ENCODE peak calls at places on chromosomes 1 and 21, in eight cellular contexts. F is colonic mucosa, S is uterus, Z is IMR-90, E is heart right ventricle, N is ovary, D is lung, C is OCI-LY7. B is an unnamed sample.
A peak's percentile ranks its signal among the peaks of the same experiment; 100 is the strongest.

GRCh38 chr1:172089768-172090510 is 248.6 kb downstream of the DNM3 start:
- DNase-seq in F (peak; percentile 70), S (peak; percentile 61), Z (peak; percentile 40), E (peak; percentile 41), N (peak; percentile 59), D (peak; percentile 56), C (peak; percentile 30), B (peak; percentile 60)

GRCh38 chr1:107786214-107786842 is 178.7 kb downstream of the VAV3 start:
- DNase-seq in F (no peak), S (no peak), Z (no peak), E (no peak), N (no peak), D (no peak), C (no peak), B (no peak)

GRCh38 chr1:3663999-3664699 is 11.8 kb downstream of the TP73 start:
- DNase-seq in F (no peak), S (no peak), Z (no peak), E (no peak), N (no peak), D (no peak), C (peak; percentile 18), B (no peak)

GRCh38 chr1:6574025-6574620 is 5.7 kb upstream of the ZBTB48 start:
- DNase-seq in F (no peak), S (no peak), Z (peak; percentile 39), E (no peak), N (no peak), D (no peak), C (no peak), B (no peak)

GRCh38 chr1:222390181-222390580 is 157.7 kb downstream of the HHIPL2 start:
- DNase-seq in F (no peak), S (no peak), Z (peak; percentile 82), E (no peak), N (no peak), D (no peak), C (no peak), B (no peak)

GRCh38 chr1:115041654-115042053 is 12.0 kb downstream of the TSHB start:
- DNase-seq in F (no peak), S (no peak), Z (no peak), E (no peak), N (no peak), D (no peak), C (no peak), B (no peak)

GRCh38 chr1:167274061-167274460 is 53.4 kb downstream of the POU2F1 start:
- DNase-seq in F (no peak), S (no peak), Z (no peak), E (no peak), N (no peak), D (no peak), C (no peak), B (no peak)

GRCh38 chr1:83029916-83030315 is 969.0 kb downstream of the TTLL7 start:
- DNase-seq in F (no peak), S (no peak), Z (no peak), E (no peak), N (no peak), D (no peak), C (no peak), B (peak; percentile 22)

GRCh38 chr1:39425634-39426033 is 65.8 kb upstream of the BMP8A start:
- DNase-seq in F (no peak), S (no peak), Z (no peak), E (no peak), N (no peak), D (no peak), C (no peak), B (no peak)

GRCh38 chr21:38037416-38037815 is 121.2 kb upstream of the KCNJ6 start:
- DNase-seq in F (no peak), S (no peak), Z (no peak), E (no peak), N (no peak), D (no peak), C (no peak), B (peak; percentile 68)

GRCh38 chr1:170670751-170671628 is 7.1 kb downstream of the PRRX1 start:
- DNase-seq in F (peak; percentile 61), S (peak; percentile 84), Z (peak; percentile 37), E (peak; percentile 74), N (peak; percentile 31), D (no peak), C (no peak), B (no peak)
- TF ChIP-seq CTCF in F (peak; percentile 51), S (peak; percentile 90), Z (peak; percentile 74), E (peak; percentile 71), N (no peak), D (peak; percentile 28), C (peak; percentile 24), B (peak; percentile 56)

DNA sequence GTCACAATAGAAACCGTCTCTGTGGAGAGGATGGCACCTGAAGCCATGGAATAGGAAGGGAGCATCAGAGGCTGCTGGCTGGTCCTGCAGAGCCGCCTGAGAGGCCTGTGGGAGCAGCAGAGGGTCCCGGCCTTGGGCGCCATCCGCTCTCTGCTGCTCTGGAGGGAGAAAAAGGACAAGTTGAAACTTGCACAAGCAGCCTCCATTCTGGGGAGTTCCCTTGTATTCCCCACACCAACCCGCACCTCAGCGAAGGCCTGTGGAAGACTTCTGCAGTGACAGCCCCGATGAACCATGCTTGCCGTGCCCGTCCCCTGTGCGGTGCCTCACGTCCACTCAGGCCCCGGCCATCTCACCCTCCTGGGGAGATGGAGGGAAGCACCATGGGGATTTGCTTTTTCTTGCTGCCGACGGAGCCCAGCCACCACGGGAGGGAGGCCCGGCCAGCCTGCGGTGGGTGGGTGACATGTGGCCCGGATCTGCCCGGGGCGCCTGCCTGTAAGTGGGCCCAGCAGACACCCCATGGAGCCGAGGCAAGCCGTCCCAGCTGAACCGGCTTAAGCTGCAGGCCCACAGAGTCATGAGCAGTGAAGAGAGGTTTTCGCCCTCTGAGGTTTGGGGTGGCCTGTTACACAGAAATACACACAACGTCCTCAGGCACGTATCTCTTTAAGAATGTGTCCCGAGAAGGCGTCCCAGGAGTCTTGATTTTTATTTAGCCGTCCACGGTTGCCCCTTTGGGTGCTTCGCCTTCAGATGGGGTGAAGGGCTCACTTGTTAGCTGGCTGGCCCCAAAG is 2.0 kb upstream of the ADARB1 start:
- DNase-seq in F (no peak), S (no peak), Z (no peak), E (no peak), N (no peak), D (no peak), C (no peak), B (no peak)
- H3K27ac ChIP-seq in F (no peak overlapping the region), S (no peak overlapping the region), Z (no peak overlapping the region), E (no peak overlapping the region), N (no peak overlapping the region), D (no peak overlapping the region), C (no peak overlapping the region), B (no peak overlapping the region)

DNA sequence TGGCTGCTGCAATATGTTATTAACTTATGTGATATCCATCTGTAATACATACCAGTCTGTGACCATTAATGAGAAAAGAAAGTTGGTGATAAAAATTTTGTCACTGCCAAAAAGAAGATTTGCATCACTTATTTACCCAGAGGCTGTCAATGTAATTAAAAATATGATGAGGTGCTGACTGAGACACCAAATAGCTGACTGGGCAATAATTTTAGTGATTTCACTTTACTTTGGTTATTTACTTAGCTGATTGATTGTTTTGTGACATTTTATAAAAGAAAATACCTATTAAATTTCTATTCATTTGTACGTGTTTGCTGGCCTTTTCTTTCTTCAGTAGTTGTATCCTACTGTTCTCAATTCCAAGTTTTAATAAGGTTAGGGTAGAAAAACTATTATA is 139.2 kb downstream of the HLX start:
- DNase-seq in F (no peak), S (no peak), Z (no peak), E (no peak), N (no peak), D (no peak), C (no peak), B (no peak)
- H3K4me1 ChIP-seq in F (no peaks in the 10 kb centered on the region), S (no peaks in the 10 kb centered on the region), Z (no peaks in the 10 kb centered on the region), E (no peaks in the 10 kb centered on the region), N (no peaks in the 10 kb centered on the region), D (no peaks in the 10 kb centered on the region), C (no peaks in the 10 kb centered on the region), B (no peaks in the 10 kb centered on the region)

GRCh38 chr1:67612690-67613322 is 72.2 kb upstream of the GADD45A start:
- DNase-seq in F (no peak), S (no peak), Z (no peak), E (peak; percentile 22), N (no peak), D (no peak), C (no peak), B (no peak)
- TF ChIP-seq CTCF in F (no peak), S (no peak), Z (no peak), E (no peak), N (no peak), D (no peak), C (no peak), B (no peak)

GRCh38 chr21:19120591-19120990 is 717.0 kb upstream of the TMPRSS15 start:
- DNase-seq in F (no peak), S (no peak), Z (no peak), E (no peak), N (no peak), D (no peak), C (no peak), B (no peak)
- H3K27ac ChIP-seq in F (no peak overlapping the region), S (no peak overlapping the region), Z (no peak overlapping the region), E (no peak overlapping the region), N (no peak overlapping the region), D (no peak overlapping the region), C (no peak overlapping the region), B (no peak overlapping the region)

GRCh38 chr1:245091818-245092637 is 62.8 kb upstream of the KIF26B start:
- DNase-seq in F (no peak), S (peak; percentile 54), Z (peak; percentile 99), E (no peak), N (peak; percentile 30), D (peak; percentile 48), C (no peak), B (peak; percentile 91)
- H3K4me1 ChIP-seq in F (no peaks in the 10 kb centered on the region), S (no peaks in the 10 kb centered on the region), Z (peaks cover 16% of the 10 kb centered on the region), E (no peaks in the 10 kb centered on the region), N (peaks cover 4% of the 10 kb centered on the region), D (peaks cover 4% of the 10 kb centered on the region), C (no peaks in the 10 kb centered on the region), B (peaks cover 22% of the 10 kb centered on the region)

B was measured in foreskin keratinocyte.